ENCODE peak calls at places on chromosomes 12 and 14, in nine cellular contexts. H is PC-3, O is ascending aorta, W is sigmoid colon, L is A549, J is uterus, I is neural progenitor cell, G is fibroblast of lung, N is psoas muscle. Q is an unnamed sample.
A peak's percentile ranks its signal among the peaks of the same experiment; 100 is the strongest.

GRCh38 chr14:92984082-92984788 is 61.3 kb downstream of the CHGA start:
- DNase-seq in H (no peak), O (no peak), W (no peak), L (no peak), J (no peak), I (no peak), G (no peak), N (no peak), Q (no peak)

GRCh38 chr12:7403466-7403865 is 40.5 kb downstream of the CD163L1 start:
- DNase-seq in H (no peak), O (no peak), W (no peak), L (no peak), J (no peak), I (no peak), G (no peak), N (no peak), Q (no peak)

GRCh38 chr12:107057071-107057834 is 36.1 kb downstream of the CRY1 start:
- DNase-seq in H (peak; percentile 95), O (no peak), W (no peak), L (peak; percentile 52), J (no peak), I (no peak), G (peak; percentile 29), N (no peak), Q (peak; percentile 63)

GRCh38 chr12:16526693-16527092 is 79.3 kb downstream of the LMO3 start:
- DNase-seq in H (peak; percentile 69), O (no peak), W (no peak), L (peak; percentile 17), J (peak; percentile 67), I (no peak), G (peak; percentile 86), N (no peak), Q (peak; percentile 72)

GRCh38 chr14:61700104-61700886 is 5.0 kb downstream of the HIF1A start:
- DNase-seq in H (no peak), O (no peak), W (no peak), L (no peak), J (no peak), I (no peak), G (no peak), N (no peak), Q (no peak)

GRCh38 chr12:68342966-68343365 is 10.8 kb upstream of the MDM1 start:
- DNase-seq in H (no peak), O (no peak), W (no peak), L (no peak), J (no peak), I (no peak), G (no peak), N (no peak), Q (no peak)

GRCh38 chr14:70416322-70416716 is 571 bp downstream of the SYNJ2BP start:
- DNase-seq in H (peak; percentile 25), O (no peak), W (no peak), L (peak; percentile 3), J (no peak), I (no peak), G (peak; percentile 14), N (no peak), Q (peak; percentile 19)

GRCh38 chr14:55128386-55129085 is 516 bp upstream of the LGALS3 start:
- DNase-seq in H (no peak), O (no peak), W (no peak), L (no peak), J (no peak), I (no peak), G (no peak), N (no peak), Q (no peak)

GRCh38 chr14:77051101-77051500 is 22.6 kb upstream of the IRF2BPL start:
- DNase-seq in H (no peak), O (peak; percentile 52), W (peak; percentile 81), L (no peak), J (peak; percentile 34), I (no peak), G (no peak), N (peak; percentile 87), Q (no peak)

GRCh38 chr12:30652034-30652696 is 43.5 kb downstream of the IPO8 start:
- DNase-seq in H (no peak), O (no peak), W (no peak), L (no peak), J (no peak), I (no peak), G (no peak), N (no peak), Q (no peak)

GRCh38 chr12:13980548-13981295 is 680 bp downstream of the GRIN2B start:
- DNase-seq in H (no peak), O (no peak), W (no peak), L (peak; percentile 18), J (no peak), I (peak; percentile 64), G (no peak), N (no peak), Q (no peak)

GRCh38 chr14:64438181-64438839 is 27.0 kb upstream of the AKAP5 start:
- DNase-seq in H (peak; percentile 39), O (no peak), W (no peak), L (peak; percentile 79), J (no peak), I (no peak), G (peak; percentile 76), N (no peak), Q (peak; percentile 66)

GRCh38 chr14:63747836-63748235 is 20.0 kb upstream of the SGPP1 start:
- DNase-seq in H (no peak), O (no peak), W (no peak), L (no peak), J (no peak), I (no peak), G (no peak), N (no peak), Q (no peak)

GRCh38 chr12:80936353-80936641 is 1.4 kb downstream of the LIN7A start:
- DNase-seq in H (no peak), O (no peak), W (peak; percentile 66), L (no peak), J (no peak), I (peak; percentile 68), G (no peak), N (no peak), Q (no peak)

GRCh38 chr12:49876070-49876469 is 27.6 kb downstream of the FAIM2 start:
- DNase-seq in H (no peak), O (no peak), W (no peak), L (no peak), J (no peak), I (no peak), G (no peak), N (no peak), Q (no peak)

GRCh38 chr12:71935594-71935993 is 3.1 kb upstream of the TPH2 start:
- DNase-seq in H (peak; percentile 62), O (no peak), W (no peak), L (no peak), J (no peak), I (no peak), G (no peak), N (no peak), Q (peak; percentile 62)

GRCh38 chr14:54570651-54571415 is 3.9 kb downstream of the SAMD4A start:
- DNase-seq in H (peak; percentile 93), O (no peak), W (no peak), L (peak; percentile 36), J (no peak), I (no peak), G (peak; percentile 92), N (no peak), Q (peak; percentile 51)

GRCh38 chr12:124185970-124186686 is 108.8 kb upstream of the RFLNA start:
- DNase-seq in H (no peak), O (no peak), W (no peak), L (no peak), J (no peak), I (peak; percentile 69), G (no peak), N (no peak), Q (no peak)

GRCh38 chr14:32417956-32418552 is 89.0 kb downstream of the AKAP6 start:
- DNase-seq in H (peak; percentile 82), O (no peak), W (no peak), L (peak; percentile 55), J (no peak), I (no peak), G (peak; percentile 64), N (no peak), Q (peak; percentile 78)
- H3K27ac ChIP-seq in H (peak overlapping the region; percentile 51), O (no peak overlapping the region), W (peak overlapping the region; percentile 58), L (peak overlapping the region; percentile 9), J (peak overlapping the region; percentile 36), I (no peak overlapping the region), G (no peak overlapping the region), N (no peak overlapping the region), Q (peak overlapping the region; percentile 30)

DNA sequence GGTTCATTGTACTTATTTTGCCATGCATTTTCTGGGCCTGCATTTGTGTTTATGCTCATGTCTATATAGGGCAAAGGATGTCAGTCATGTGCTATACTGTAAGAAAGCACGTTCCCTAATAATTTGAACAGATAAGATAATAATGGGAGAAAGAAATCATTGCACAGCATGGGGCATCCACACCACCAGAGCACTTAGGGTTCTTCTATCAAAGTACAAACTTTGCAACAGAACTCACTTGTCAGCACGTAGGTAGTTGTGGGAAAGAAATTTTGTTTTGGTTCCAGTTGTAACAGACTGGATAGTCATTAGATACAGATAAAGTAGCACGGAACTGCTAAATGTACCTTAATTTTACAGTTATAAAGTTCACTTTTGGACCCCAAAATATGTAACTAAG is 10.1 kb downstream of the PPP1CC start:
- DNase-seq in H (no peak), O (no peak), W (no peak), L (no peak), J (no peak), I (no peak), G (no peak), N (no peak), Q (no peak)
- H3K4me1 ChIP-seq in H (peaks cover 9% of the 10 kb centered on the region), O (peaks cover 5% of the 10 kb centered on the region), W (no peaks in the 10 kb centered on the region), L (peaks cover 23% of the 10 kb centered on the region), J (peaks cover 17% of the 10 kb centered on the region), I (peaks cover 19% of the 10 kb centered on the region), G (no peaks in the 10 kb centered on the region), N (peaks cover 35% of the 10 kb centered on the region), Q (peaks cover 4% of the 10 kb centered on the region)

GRCh38 chr12:19741132-19741489 is 301.8 kb downstream of the AEBP2 start:
- DNase-seq in H (no peak), O (no peak), W (no peak), L (no peak), J (no peak), I (no peak), G (no peak), N (no peak), Q (no peak)

GRCh38 chr12:19740472-19741131 is 301.3 kb downstream of the AEBP2 start:
- DNase-seq in H (no peak), O (no peak), W (no peak), L (no peak), J (no peak), I (no peak), G (no peak), N (no peak), Q (no peak)

GRCh38 chr12:19744760-19745218 is 305.5 kb downstream of the AEBP2 start:
- DNase-seq in H (no peak), O (no peak), W (no peak), L (peak; percentile 28), J (no peak), I (no peak), G (peak; percentile 89), N (no peak), Q (peak; percentile 32)

GRCh38 chr12:19737019-19737418 is 297.7 kb downstream of the AEBP2 start:
- DNase-seq in H (peak; percentile 3), O (no peak), W (no peak), L (no peak), J (no peak), I (no peak), G (no peak), N (no peak), Q (no peak)

GRCh38 chr12:19739195-19739776 is 300.0 kb downstream of the AEBP2 start:
- DNase-seq in H (peak; percentile 71), O (no peak), W (no peak), L (peak; percentile 74), J (peak; percentile 54), I (peak; percentile 61), G (peak; percentile 80), N (no peak), Q (peak; percentile 12)
- TF ChIP-seq CTCF in H (peak; percentile 72), O (peak; percentile 65), W (peak; percentile 53), L (peak; percentile 84), J (peak; percentile 58), I (peak; percentile 75), G (peak; percentile 59), N (peak; percentile 61), Q (peak; percentile 77)

GRCh38 chr12:115000038-115000437 is 316.1 kb upstream of the TBX3 start:
- DNase-seq in H (peak; percentile 100), O (no peak), W (no peak), L (peak; percentile 82), J (no peak), I (no peak), G (no peak), N (no peak), Q (no peak)
- H3K27ac ChIP-seq in H (peak overlapping the region; percentile 92), O (no peak overlapping the region), W (no peak overlapping the region), L (peak overlapping the region; percentile 62), J (no peak overlapping the region), I (no peak overlapping the region), G (no peak overlapping the region), N (no peak overlapping the region), Q (no peak overlapping the region)

Q was measured in foreskin keratinocyte.